ENCODE peak calls at places on chromosomes 3 and 15, in six cellular contexts. E is spleen; P is CD4-positive, alpha-beta memory T cell; A is heart left ventricle; S is A549; X is foreskin keratinocyte. Y is an unnamed sample.

GRCh38 chr15:56817266-56817665 is 84.0 kb upstream of the ZNF280D start:
- DNase-seq in E (no peak), P (no peak), A (no peak), S (no peak), X (no peak), Y (no peak)

GRCh38 chr3:111801697-111802655 is 57.1 kb upstream of the PHLDB2 start:
- DNase-seq in E (no peak), P (no peak), A (no peak), S (no peak), X (peak), Y (no peak)

GRCh38 chr3:46667657-46668056 is 25.8 kb downstream of the ALS2CL start:
- DNase-seq in E (peak), P (no peak), A (peak), S (no peak), X (no peak), Y (no peak)

GRCh38 chr3:143885803-143886427 is 37.6 kb upstream of the SLC9A9 start:
- DNase-seq in E (no peak), P (no peak), A (no peak), S (peak), X (no peak), Y (peak)

GRCh38 chr15:70248116-70249025 is 150.7 kb upstream of the TLE3 start:
- DNase-seq in E (peak), P (no peak), A (no peak), S (no peak), X (no peak), Y (peak)

GRCh38 chr3:165946360-165946759 is 109.1 kb upstream of the BCHE start:
- DNase-seq in E (no peak), P (no peak), A (no peak), S (no peak), X (no peak), Y (no peak)

GRCh38 chr15:101051291-101052030 is 132.3 kb downstream of the LRRK1 start:
- DNase-seq in E (peak), P (no peak), A (no peak), S (no peak), X (no peak), Y (no peak)

GRCh38 chr3:184133840-184134745 is 1.1 kb upstream of the EIF2B5 start:
- DNase-seq in E (peak), P (peak), A (peak), S (peak), X (peak), Y (peak)

GRCh38 chr3:62502315-62503300 is 129.3 kb upstream of the FEZF2 start:
- DNase-seq in E (no peak), P (no peak), A (no peak), S (no peak), X (no peak), Y (no peak)

GRCh38 chr3:169241928-169242751 is 421.4 kb downstream of the MECOM start:
- DNase-seq in E (no peak), P (no peak), A (peak), S (no peak), X (no peak), Y (no peak)

GRCh38 chr3:41447701-41448100 is 248.4 kb downstream of the CTNNB1 start:
- DNase-seq in E (no peak), P (no peak), A (no peak), S (no peak), X (no peak), Y (no peak)

GRCh38 chr3:124033360-124034015 is 41.6 kb upstream of the ROPN1 start:
- DNase-seq in E (peak), P (no peak), A (peak), S (peak), X (no peak), Y (no peak)

GRCh38 chr3:15081960-15082664 is 16.8 kb downstream of the RBSN start:
- DNase-seq in E (no peak), P (no peak), A (no peak), S (no peak), X (no peak), Y (no peak)

GRCh38 chr15:43625086-43625485 is 6.5 kb upstream of the STRC start:
- DNase-seq in E (no peak), P (no peak), A (no peak), S (no peak), X (no peak), Y (no peak)

GRCh38 chr3:193772389-193772788 is 179.4 kb downstream of the OPA1 start:
- DNase-seq in E (no peak), P (no peak), A (no peak), S (no peak), X (no peak), Y (no peak)

GRCh38 chr3:184693011-184693975 is 18.6 kb downstream of the MAGEF1 start:
- DNase-seq in E (no peak), P (no peak), A (no peak), S (no peak), X (no peak), Y (no peak)

GRCh38 chr3:121430816-121431215 is 115.0 kb downstream of the POLQ start:
- DNase-seq in E (no peak), P (no peak), A (no peak), S (no peak), X (no peak), Y (no peak)

GRCh38 chr3:48655063-48655462 is 7.6 kb downstream of the CELSR3 start:
- DNase-seq in E (no peak), P (no peak), A (no peak), S (no peak), X (no peak), Y (no peak)

GRCh38 chr3:45795882-45796765 is at the start of gene SLC6A20:
- DNase-seq in E (no peak), P (no peak), A (no peak), S (no peak), X (peak), Y (no peak)

GRCh38 chr15:101173233-101174119 is 78.4 kb downstream of the CHSY1 start:
- DNase-seq in E (no peak), P (no peak), A (peak), S (no peak), X (no peak), Y (no peak)

GRCh38 chr3:114551770-114552526 is 258.1 kb downstream of the TIGIT start:
- DNase-seq in E (no peak), P (no peak), A (peak), S (peak), X (peak), Y (no peak)

GRCh38 chr3:127786358-127787070 is 35.8 kb downstream of the MGLL start:
- DNase-seq in E (peak), P (no peak), A (peak), S (no peak), X (no peak), Y (peak)

GRCh38 chr3:88046731-88047130 is 12.1 kb downstream of the CGGBP1 start:
- DNase-seq in E (no peak), P (no peak), A (no peak), S (no peak), X (no peak), Y (no peak)

GRCh38 chr3:160837394-160837975 is 81.5 kb downstream of the PPM1L start:
- DNase-seq in E (no peak), P (no peak), A (no peak), S (no peak), X (no peak), Y (peak)

GRCh38 chr15:90915216-90915807 is 12.2 kb downstream of the MAN2A2 start:
- DNase-seq in E (no peak), P (no peak), A (no peak), S (no peak), X (no peak), Y (no peak)

GRCh38 chr3:115623414-115623868 is at the start of gene GAP43:
- DNase-seq in E (no peak), P (no peak), A (no peak), S (peak), X (peak), Y (no peak)

GRCh38 chr15:74040115-74040850 is 42.1 kb downstream of the GOLGA6A start:
- DNase-seq in E (no peak), P (no peak), A (no peak), S (no peak), X (no peak), Y (no peak)

GRCh38 chr3:154967090-154967489 is 113.0 kb upstream of the MME start:
- DNase-seq in E (no peak), P (no peak), A (no peak), S (no peak), X (no peak), Y (no peak)

GRCh38 chr3:2544212-2544611 is 445.5 kb downstream of the CNTN4 start:
- DNase-seq in E (no peak), P (no peak), A (no peak), S (no peak), X (no peak), Y (no peak)

GRCh38 chr3:2547049-2547448 is 448.4 kb downstream of the CNTN4 start:
- DNase-seq in E (no peak), P (no peak), A (no peak), S (no peak), X (no peak), Y (no peak)

GRCh38 chr3:2540115-2540514 is 441.4 kb downstream of the CNTN4 start:
- DNase-seq in E (no peak), P (no peak), A (no peak), S (no peak), X (no peak), Y (peak)

GRCh38 chr3:2544718-2545117 is 446.1 kb downstream of the CNTN4 start:
- DNase-seq in E (no peak), P (no peak), A (no peak), S (no peak), X (no peak), Y (no peak)

DNA sequence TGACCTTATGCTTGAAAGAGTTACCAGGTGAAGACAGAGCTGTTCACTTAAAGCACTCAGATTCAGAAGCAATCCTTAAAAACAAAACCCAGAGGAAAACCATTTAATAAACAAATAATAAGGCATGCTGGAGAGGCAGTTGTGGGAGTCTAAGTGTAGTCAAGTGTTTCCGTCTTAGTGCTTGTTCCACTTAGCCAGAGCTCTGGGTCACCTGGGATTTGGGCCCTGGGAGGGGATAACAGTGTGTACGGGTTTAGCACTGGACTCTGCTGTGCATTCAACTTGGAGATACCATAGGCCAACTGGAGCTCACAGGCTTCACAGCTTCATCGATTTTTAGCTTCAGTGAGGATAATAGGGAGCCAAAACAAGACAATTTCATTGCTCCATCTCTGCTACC is 444.6 kb downstream of the CNTN4 start:
- DNase-seq in E (no peak), P (no peak), A (no peak), S (no peak), X (no peak), Y (no peak)
- H3K27ac ChIP-seq in E (no peak), P (no peak), A (no peak), S (no peak), X (no peak), Y (no peak)

DNA sequence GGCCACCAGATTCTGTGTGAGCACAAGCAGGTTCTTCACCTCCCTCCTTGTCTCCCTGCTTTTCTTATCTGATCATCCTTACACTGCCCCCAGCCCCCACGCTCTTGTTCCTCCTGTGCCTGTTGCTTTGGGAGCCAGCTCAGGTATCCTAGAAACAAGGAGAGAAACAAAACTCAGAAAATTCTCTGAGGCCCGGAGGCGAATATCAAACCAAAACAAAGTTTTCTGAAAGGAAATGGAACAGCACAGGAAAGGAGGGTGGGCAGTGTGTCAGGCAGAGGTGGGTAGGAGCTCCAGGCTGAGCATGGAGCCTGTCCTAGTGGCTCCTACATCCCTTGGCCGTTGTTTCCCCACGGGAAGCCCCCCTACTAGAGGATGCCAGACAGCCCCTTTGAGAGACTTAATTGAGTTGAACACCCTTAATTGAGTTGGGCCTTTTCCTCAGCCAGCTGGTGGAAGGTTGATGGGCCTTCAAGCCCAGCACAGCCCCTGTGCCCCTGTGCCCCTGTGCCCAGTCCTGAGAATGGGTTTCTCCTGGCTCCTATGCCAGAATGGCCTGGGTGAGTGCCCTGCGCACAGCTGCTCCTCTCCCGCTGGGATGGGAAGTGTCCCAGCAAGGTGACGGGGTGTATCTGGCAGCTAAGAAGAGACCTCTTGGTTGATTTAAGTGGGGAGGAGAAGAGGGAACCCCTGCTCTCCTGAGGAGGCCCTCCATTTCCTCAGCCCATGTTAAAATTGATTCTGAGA is 22.8 kb upstream of the JMJD7 start:
- DNase-seq in E (no peak), P (no peak), A (no peak), S (no peak), X (peak), Y (no peak)
- H3K27ac ChIP-seq in E (no peak), P (no peak), A (peak), S (no peak), X (peak), Y (no peak)

GRCh38 chr3:36774072-36774471 is 9.7 kb upstream of the DCLK3 start:
- DNase-seq in E (no peak), P (no peak), A (no peak), S (no peak), X (no peak), Y (no peak)

GRCh38 chr3:36777424-36778218 is 13.3 kb upstream of the DCLK3 start:
- DNase-seq in E (no peak), P (no peak), A (no peak), S (no peak), X (no peak), Y (no peak)

GRCh38 chr3:36776436-36776835 is 12.1 kb upstream of the DCLK3 start:
- DNase-seq in E (no peak), P (no peak), A (no peak), S (no peak), X (no peak), Y (no peak)
- H3K27ac ChIP-seq in E (no peak), P (no peak), A (no peak), S (no peak), X (no peak), Y (no peak)

DNA sequence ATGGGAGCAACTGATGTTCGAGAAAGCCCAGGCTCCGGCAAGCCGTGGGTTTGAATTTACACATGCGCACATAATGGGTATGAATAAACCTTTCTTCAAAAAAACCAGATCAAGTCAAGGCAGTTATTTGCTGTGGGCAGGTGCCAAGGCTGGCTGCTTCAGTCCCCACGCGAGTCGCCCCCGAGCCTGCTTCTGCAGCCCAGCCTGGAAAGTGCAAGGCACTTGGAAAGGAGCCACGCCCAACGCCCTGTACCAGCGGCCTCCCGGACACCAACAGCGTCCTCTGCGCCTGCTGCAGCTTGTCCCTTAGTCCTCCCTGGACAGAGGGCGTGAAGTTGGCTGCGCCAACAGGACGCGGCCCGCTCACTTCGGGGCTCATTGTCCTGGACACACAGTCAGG is 68.9 kb downstream of the KLF15 start:
- DNase-seq in E (no peak), P (no peak), A (peak), S (no peak), X (no peak), Y (no peak)
- H3K27ac ChIP-seq in E (no peak), P (no peak), A (peak), S (no peak), X (no peak), Y (no peak)

GRCh38 chr3:195897853-195898415 is 10.4 kb downstream of the TNK2 start:
- DNase-seq in E (peak), P (no peak), A (no peak), S (no peak), X (no peak), Y (no peak)

GRCh38 chr3:195897081-195897852 is 11.1 kb downstream of the TNK2 start:
- DNase-seq in E (peak), P (no peak), A (peak), S (peak), X (peak), Y (no peak)

GRCh38 chr3:195896361-195897080 is 11.8 kb downstream of the TNK2 start:
- DNase-seq in E (no peak), P (peak), A (peak), S (no peak), X (no peak), Y (no peak)

GRCh38 chr3:195895078-195895899 is 13.1 kb downstream of the TNK2 start:
- DNase-seq in E (peak), P (peak), A (no peak), S (peak), X (no peak), Y (peak)

DNA sequence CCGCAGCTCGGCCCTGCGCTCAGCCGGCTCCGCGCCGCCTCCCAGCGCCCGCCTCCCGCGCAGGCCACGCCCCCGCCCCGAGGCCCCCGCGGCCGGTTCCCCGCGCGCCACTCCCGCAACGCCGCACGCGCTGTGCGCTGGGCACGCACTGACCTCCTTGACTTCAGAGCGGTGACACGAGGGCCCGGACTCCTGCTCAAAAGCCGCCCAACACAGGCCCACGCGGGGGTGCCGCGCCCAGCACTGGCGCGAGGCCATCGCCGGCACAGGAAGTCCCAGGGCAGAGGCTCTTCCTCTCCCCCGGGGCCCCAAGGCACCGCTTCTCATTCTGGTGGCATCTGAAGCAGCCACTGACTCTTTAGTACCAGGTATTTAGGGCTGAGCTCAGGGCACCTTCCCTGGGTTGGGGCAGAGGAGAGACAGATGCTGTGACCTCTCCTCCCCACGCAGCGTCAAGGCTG is 12.4 kb downstream of the TNK2 start:
- DNase-seq in E (peak), P (peak), A (peak), S (peak), X (no peak), Y (peak)
- H3K27ac ChIP-seq in E (peak), P (peak), A (peak), S (peak), X (no peak), Y (peak)

GRCh38 chr3:139338405-139338804 is 5.4 kb upstream of the MRPS22 start:
- DNase-seq in E (no peak), P (no peak), A (no peak), S (no peak), X (no peak), Y (no peak)
- H3K27ac ChIP-seq in E (no peak), P (no peak), A (no peak), S (no peak), X (no peak), Y (no peak)

DNA sequence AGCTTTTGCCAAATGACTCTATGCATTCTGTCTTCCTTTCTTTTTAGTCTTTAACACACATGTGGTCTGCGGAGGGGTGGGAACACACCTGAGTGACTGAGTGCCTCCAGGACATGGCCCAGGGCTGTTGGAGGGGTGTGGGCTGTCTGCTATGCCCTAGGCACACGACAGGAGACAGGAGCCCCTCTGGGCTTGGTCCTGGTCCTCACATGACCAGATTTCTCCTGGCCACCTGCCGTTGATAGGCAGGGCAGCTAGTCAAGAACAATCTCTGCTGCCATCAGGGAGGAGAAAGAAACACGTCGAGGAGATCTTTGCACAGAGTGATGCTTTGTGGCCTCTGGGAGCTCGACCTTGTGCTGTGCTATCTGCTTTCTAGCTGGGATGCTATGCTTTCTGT is 176.6 kb downstream of the KLF13 start:
- DNase-seq in E (no peak), P (no peak), A (no peak), S (no peak), X (no peak), Y (no peak)
- H3K27ac ChIP-seq in E (no peak), P (no peak), A (no peak), S (no peak), X (no peak), Y (no peak)

GRCh38 chr15:29910068-29910467 is 87.8 kb upstream of the TJP1 start:
- DNase-seq in E (no peak), P (no peak), A (no peak), S (no peak), X (no peak), Y (no peak)

GRCh38 chr15:29917600-29918597 is 95.6 kb upstream of the TJP1 start:
- DNase-seq in E (no peak), P (no peak), A (no peak), S (no peak), X (no peak), Y (no peak)

GRCh38 chr15:29911705-29912104 is 89.4 kb upstream of the TJP1 start:
- DNase-seq in E (no peak), P (no peak), A (no peak), S (no peak), X (no peak), Y (no peak)

GRCh38 chr15:29913528-29914135 is 91.4 kb upstream of the TJP1 start:
- DNase-seq in E (no peak), P (no peak), A (no peak), S (no peak), X (no peak), Y (no peak)

GRCh38 chr15:29914441-29915053 is 92.3 kb upstream of the TJP1 start:
- DNase-seq in E (no peak), P (no peak), A (no peak), S (no peak), X (no peak), Y (no peak)
- H3K27ac ChIP-seq in E (no peak), P (no peak), A (peak), S (peak), X (no peak), Y (no peak)

DNA sequence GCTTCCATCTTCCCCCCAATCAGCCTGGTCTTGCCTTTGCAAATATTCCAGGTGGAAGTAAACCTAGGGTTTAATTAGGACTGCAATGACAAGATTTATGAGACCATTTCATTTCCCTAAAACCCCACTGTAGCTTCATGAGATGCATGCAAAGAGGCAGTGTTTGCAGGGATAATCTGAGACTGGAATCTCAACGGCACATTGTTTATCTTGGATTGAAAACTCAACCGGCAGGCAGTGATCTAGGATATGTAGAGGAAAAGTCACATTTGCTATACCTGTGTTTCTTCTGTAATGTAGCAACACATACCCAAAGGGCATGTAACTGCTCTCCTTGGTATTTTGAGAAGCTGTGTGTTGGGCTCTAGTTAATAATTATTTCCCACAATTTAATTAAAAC is 18.7 kb upstream of the CLSTN2 start:
- DNase-seq in E (no peak), P (no peak), A (no peak), S (no peak), X (no peak), Y (no peak)
- H3K27ac ChIP-seq in E (no peak), P (no peak), A (no peak), S (no peak), X (no peak), Y (no peak)

Y was measured in DND-41.